ENCODE peak calls at places on chromosomes 16 and 17, in four cellular contexts. One of them, this sample, is unnamed.

GRCh38 chr17:50274142-50274944 is at the start of gene TMEM92:
- DNase-seq in effector memory CD4-positive, alpha-beta T cell: no peak
- DNase-seq in neural progenitor cell: peak
- DNase-seq in endodermal cell: peak
- DNase-seq in this sample: no peak

GRCh38 chr17:80874866-80875445 is 116.7 kb upstream of the CHMP6 start:
- DNase-seq in effector memory CD4-positive, alpha-beta T cell: no peak
- DNase-seq in neural progenitor cell: no peak
- DNase-seq in endodermal cell: no peak
- DNase-seq in this sample: no peak

GRCh38 chr17:65656390-65657250 is 95.2 kb upstream of the AXIN2 start:
- DNase-seq in effector memory CD4-positive, alpha-beta T cell: no peak
- DNase-seq in neural progenitor cell: no peak
- DNase-seq in endodermal cell: no peak
- DNase-seq in this sample: peak

GRCh38 chr16:19672378-19672777 is 45.6 kb downstream of the KNOP1 start:
- DNase-seq in effector memory CD4-positive, alpha-beta T cell: no peak
- DNase-seq in neural progenitor cell: no peak
- DNase-seq in endodermal cell: no peak
- DNase-seq in this sample: no peak

GRCh38 chr16:68491576-68491950 is 43.3 kb upstream of the SMPD3 start:
- DNase-seq in effector memory CD4-positive, alpha-beta T cell: no peak
- DNase-seq in neural progenitor cell: no peak
- DNase-seq in endodermal cell: no peak
- DNase-seq in this sample: no peak

GRCh38 chr16:84550096-84550495 is 45.6 kb upstream of the MEAK7 start:
- DNase-seq in effector memory CD4-positive, alpha-beta T cell: no peak
- DNase-seq in neural progenitor cell: no peak
- DNase-seq in endodermal cell: no peak
- DNase-seq in this sample: no peak

GRCh38 chr17:19238167-19238505 is 970 bp downstream of the EPN2 start:
- DNase-seq in effector memory CD4-positive, alpha-beta T cell: no peak
- DNase-seq in neural progenitor cell: peak
- DNase-seq in endodermal cell: peak
- DNase-seq in this sample: no peak

GRCh38 chr17:71933306-71933705 is 187.5 kb upstream of the SOX9 start:
- DNase-seq in effector memory CD4-positive, alpha-beta T cell: no peak
- DNase-seq in neural progenitor cell: no peak
- DNase-seq in endodermal cell: no peak
- DNase-seq in this sample: no peak

GRCh38 chr17:40443196-40443987 is at the start of gene IGFBP4:
- DNase-seq in effector memory CD4-positive, alpha-beta T cell: peak
- DNase-seq in neural progenitor cell: peak
- DNase-seq in endodermal cell: peak
- DNase-seq in this sample: no peak

GRCh38 chr16:46972971-46973456 is 460 bp downstream of the DNAJA2 start:
- DNase-seq in effector memory CD4-positive, alpha-beta T cell: peak
- DNase-seq in neural progenitor cell: peak
- DNase-seq in endodermal cell: peak
- DNase-seq in this sample: no peak

GRCh38 chr17:41621916-41622315 is 2.5 kb downstream of the KRT17 start:
- DNase-seq in effector memory CD4-positive, alpha-beta T cell: no peak
- DNase-seq in neural progenitor cell: no peak
- DNase-seq in endodermal cell: peak
- DNase-seq in this sample: no peak

GRCh38 chr17:48596000-48596734 is 2.6 kb upstream of the HOXB5 start:
- DNase-seq in effector memory CD4-positive, alpha-beta T cell: no peak
- DNase-seq in neural progenitor cell: no peak
- DNase-seq in endodermal cell: peak
- DNase-seq in this sample: no peak

GRCh38 chr17:48596735-48597491 is 3.3 kb upstream of the HOXB5 start:
- DNase-seq in effector memory CD4-positive, alpha-beta T cell: no peak
- DNase-seq in neural progenitor cell: no peak
- DNase-seq in endodermal cell: no peak
- DNase-seq in this sample: no peak

GRCh38 chr17:48594412-48595106 is 980 bp upstream of the HOXB5 start:
- DNase-seq in effector memory CD4-positive, alpha-beta T cell: no peak
- DNase-seq in neural progenitor cell: no peak
- DNase-seq in endodermal cell: peak
- DNase-seq in this sample: no peak

GRCh38 chr17:48593840-48594411 is 347 bp upstream of the HOXB5 start:
- DNase-seq in effector memory CD4-positive, alpha-beta T cell: peak
- DNase-seq in neural progenitor cell: peak
- DNase-seq in endodermal cell: peak
- DNase-seq in this sample: peak

GRCh38 chr17:48595107-48595999 is 1.8 kb upstream of the HOXB5 start:
- DNase-seq in effector memory CD4-positive, alpha-beta T cell: no peak
- DNase-seq in neural progenitor cell: no peak
- DNase-seq in endodermal cell: peak
- DNase-seq in this sample: no peak
- H3K4me3 ChIP-seq in effector memory CD4-positive, alpha-beta T cell: no peak
- H3K4me3 ChIP-seq in neural progenitor cell: no peak
- H3K4me3 ChIP-seq in endodermal cell: no peak
- H3K4me3 ChIP-seq in this sample: no peak

GRCh38 chr17:29148790-29149430 is 31.3 kb downstream of the MYO18A start:
- DNase-seq in effector memory CD4-positive, alpha-beta T cell: peak
- DNase-seq in neural progenitor cell: peak
- DNase-seq in endodermal cell: peak
- DNase-seq in this sample: peak

GRCh38 chr17:29147682-29148081 is 32.5 kb downstream of the MYO18A start:
- DNase-seq in effector memory CD4-positive, alpha-beta T cell: no peak
- DNase-seq in neural progenitor cell: no peak
- DNase-seq in endodermal cell: no peak
- DNase-seq in this sample: no peak

GRCh38 chr17:29146369-29146972 is 33.7 kb downstream of the MYO18A start:
- DNase-seq in effector memory CD4-positive, alpha-beta T cell: no peak
- DNase-seq in neural progenitor cell: no peak
- DNase-seq in endodermal cell: no peak
- DNase-seq in this sample: no peak

GRCh38 chr17:29149431-29150064 is 30.6 kb downstream of the MYO18A start:
- DNase-seq in effector memory CD4-positive, alpha-beta T cell: no peak
- DNase-seq in neural progenitor cell: no peak
- DNase-seq in endodermal cell: no peak
- DNase-seq in this sample: no peak

GRCh38 chr17:29148257-29148789 is 31.9 kb downstream of the MYO18A start:
- DNase-seq in effector memory CD4-positive, alpha-beta T cell: no peak
- DNase-seq in neural progenitor cell: peak
- DNase-seq in endodermal cell: no peak
- DNase-seq in this sample: no peak
- H3K4me3 ChIP-seq in effector memory CD4-positive, alpha-beta T cell: peak
- H3K4me3 ChIP-seq in neural progenitor cell: no peak
- H3K4me3 ChIP-seq in endodermal cell: peak
- H3K4me3 ChIP-seq in this sample: peak

GRCh38 chr17:78838574-78839005 is 2.0 kb downstream of the USP36 start:
- DNase-seq in effector memory CD4-positive, alpha-beta T cell: no peak
- DNase-seq in neural progenitor cell: no peak
- DNase-seq in endodermal cell: no peak
- DNase-seq in this sample: no peak
- H3K4me3 ChIP-seq in effector memory CD4-positive, alpha-beta T cell: peak
- H3K4me3 ChIP-seq in neural progenitor cell: no peak
- H3K4me3 ChIP-seq in endodermal cell: peak
- H3K4me3 ChIP-seq in this sample: peak

DNA sequence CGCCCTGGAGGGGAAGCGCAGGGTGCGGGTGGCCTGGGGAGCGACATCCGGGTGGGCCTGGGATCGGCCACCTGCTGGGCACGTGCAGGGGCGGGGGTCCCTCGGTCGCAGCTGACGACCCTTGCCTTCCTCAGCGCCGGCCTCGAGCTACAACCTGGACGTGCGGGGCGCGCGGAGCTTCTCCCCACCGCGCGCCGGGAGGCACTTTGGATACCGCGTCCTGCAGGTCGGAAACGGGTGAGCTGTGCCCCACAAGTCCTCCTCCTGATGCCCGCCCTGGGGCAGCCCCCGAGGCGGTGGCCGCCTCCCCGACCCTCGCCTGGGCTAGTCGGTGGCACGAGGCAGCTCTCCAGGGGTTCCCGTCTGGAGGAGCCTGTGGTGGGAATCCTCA is 1.5 kb downstream of the ITGAL start:
- DNase-seq in effector memory CD4-positive, alpha-beta T cell: no peak
- DNase-seq in neural progenitor cell: no peak
- DNase-seq in endodermal cell: no peak
- DNase-seq in this sample: no peak
- H3K4me3 ChIP-seq in effector memory CD4-positive, alpha-beta T cell: peak
- H3K4me3 ChIP-seq in neural progenitor cell: no peak
- H3K4me3 ChIP-seq in endodermal cell: no peak
- H3K4me3 ChIP-seq in this sample: peak

GRCh38 chr17:9036336-9036735 is 15.0 kb downstream of the NTN1 start:
- DNase-seq in effector memory CD4-positive, alpha-beta T cell: no peak
- DNase-seq in neural progenitor cell: no peak
- DNase-seq in endodermal cell: peak
- DNase-seq in this sample: no peak
- H3K4me3 ChIP-seq in effector memory CD4-positive, alpha-beta T cell: no peak
- H3K4me3 ChIP-seq in neural progenitor cell: no peak
- H3K4me3 ChIP-seq in endodermal cell: no peak
- H3K4me3 ChIP-seq in this sample: no peak

DNA sequence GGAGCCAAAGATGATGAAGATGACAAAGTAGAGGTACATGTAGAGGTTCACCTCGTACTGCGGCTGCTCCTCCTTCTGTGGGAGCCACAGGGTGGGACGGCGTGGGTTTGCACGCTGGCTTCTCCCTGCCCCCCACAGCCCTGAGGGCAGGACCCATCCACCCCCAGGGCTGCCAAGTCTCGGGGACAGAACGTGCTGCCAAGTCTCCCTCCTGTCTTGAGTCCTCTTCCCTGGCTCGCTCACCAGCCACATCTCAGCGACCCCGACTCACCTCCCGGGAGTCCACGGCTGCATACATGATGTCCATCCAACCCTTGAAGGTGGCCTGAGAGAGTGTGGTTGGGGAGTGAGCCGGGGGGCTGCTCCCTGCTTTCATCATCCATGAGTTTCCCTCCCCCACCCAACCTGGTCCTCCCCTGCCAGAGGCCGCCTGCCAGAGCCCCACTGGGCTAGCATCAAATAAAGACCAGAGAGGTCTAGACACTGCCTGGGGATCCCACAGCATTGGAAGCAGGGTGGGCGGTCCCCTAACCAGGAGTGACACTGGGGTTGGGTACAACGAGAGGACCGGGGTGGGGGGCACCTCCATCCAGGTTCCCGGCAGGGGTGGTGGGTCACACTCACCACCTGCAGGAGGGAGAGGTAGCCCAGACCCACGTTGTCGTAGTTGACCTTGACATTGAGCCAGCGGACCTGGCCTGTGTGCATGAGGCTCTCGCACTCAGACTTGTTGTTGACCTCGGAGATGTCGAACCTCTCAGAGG is 12.8 kb upstream of the CD79B start:
- DNase-seq in effector memory CD4-positive, alpha-beta T cell: no peak
- DNase-seq in neural progenitor cell: no peak
- DNase-seq in endodermal cell: no peak
- DNase-seq in this sample: no peak
- H3K4me3 ChIP-seq in effector memory CD4-positive, alpha-beta T cell: no peak
- H3K4me3 ChIP-seq in neural progenitor cell: no peak
- H3K4me3 ChIP-seq in endodermal cell: no peak
- H3K4me3 ChIP-seq in this sample: no peak

This sample was measured in Jurkat, Clone E6-1.